ENCODE peak calls at places on chromosome 10, in five cellular contexts. L is PC-9, I is germinal center, J is ecto neural progenitor cell, K is GM12865. W is an unnamed sample.

GRCh38 chr10:63005246-63005645 is 127.9 kb upstream of the NRBF2 start:
- DNase-seq in L (no peak), I (no peak), J (no peak), K (peak), W (no peak)

GRCh38 chr10:120131183-120131582 is 238.7 kb downstream of the SEC23IP start:
- DNase-seq in L (no peak), I (peak), J (peak), K (peak), W (no peak)

GRCh38 chr10:75547391-75548298 is 116.2 kb downstream of the LRMDA start:
- DNase-seq in L (no peak), I (no peak), J (no peak), K (peak), W (no peak)

GRCh38 chr10:68154211-68154497 is 44.9 kb downstream of the MYPN start:
- DNase-seq in L (no peak), I (no peak), J (no peak), K (no peak), W (no peak)

GRCh38 chr10:128511284-128511683 is 385.1 kb upstream of the MKI67 start:
- DNase-seq in L (no peak), I (no peak), J (no peak), K (no peak), W (no peak)

GRCh38 chr10:15719899-15720634 is at the start of gene ITGA8:
- DNase-seq in L (no peak), I (no peak), J (peak), K (peak), W (no peak)

GRCh38 chr10:95388539-95388938 is 97.7 kb upstream of the PDLIM1 start:
- DNase-seq in L (no peak), I (no peak), J (no peak), K (no peak), W (peak)

GRCh38 chr10:124249812-124250432 is 156.5 kb upstream of the CHST15 start:
- DNase-seq in L (no peak), I (no peak), J (no peak), K (peak), W (no peak)

GRCh38 chr10:94218496-94219183 is 144.1 kb downstream of the NOC3L start:
- DNase-seq in L (no peak), I (no peak), J (no peak), K (no peak), W (no peak)

GRCh38 chr10:436911-437665 is 252.4 kb downstream of the DIP2C start:
- DNase-seq in L (no peak), I (no peak), J (no peak), K (no peak), W (no peak)